ENCODE peak calls at places on chromosomes 2 and 18, in ten cellular contexts. H, Q, J, K, P, B, D, Y, A and C are unnamed samples.

GRCh38 chr18:4748975-4749374 is 293.9 kb upstream of the DLGAP1 start:
- DNase-seq in H (no peak), Q (no peak), J (no peak), K (no peak), P (no peak), B (no peak), D (no peak), Y (no peak), A (no peak), C (no peak)

GRCh38 chr18:22739243-22739642 is 193.9 kb upstream of the RBBP8 start:
- DNase-seq in H (no peak), Q (no peak), J (no peak), K (no peak), P (no peak), B (no peak), D (no peak), Y (no peak), A (no peak), C (no peak)

GRCh38 chr2:151182396-151182795 is 79.3 kb downstream of the RBM43 start:
- DNase-seq in H (no peak), Q (no peak), J (no peak), K (no peak), P (no peak), B (no peak), D (no peak), Y (no peak), A (no peak), C (no peak)

GRCh38 chr2:134323777-134324176 is 69.9 kb downstream of the MGAT5 start:
- DNase-seq in H (no peak), Q (no peak), J (no peak), K (no peak), P (no peak), B (no peak), D (no peak), Y (no peak), A (no peak), C (no peak)

GRCh38 chr2:237403024-237403882 is 10.7 kb downstream of the COL6A3 start:
- DNase-seq in H (no peak), Q (no peak), J (no peak), K (peak; percentile 71), P (no peak), B (no peak), D (peak; percentile 21), Y (no peak), A (no peak), C (no peak)

GRCh38 chr2:229601936-229602335 is 112.4 kb downstream of the DNER start:
- DNase-seq in H (no peak), Q (no peak), J (no peak), K (peak; percentile 8), P (no peak), B (no peak), D (no peak), Y (no peak), A (no peak), C (no peak)

GRCh38 chr2:170774074-170774473 is 3.9 kb downstream of the ERICH2 start:
- DNase-seq in H (no peak), Q (no peak), J (no peak), K (no peak), P (no peak), B (no peak), D (no peak), Y (no peak), A (no peak), C (no peak)

GRCh38 chr2:38583524-38583923 is 19.2 kb downstream of the HNRNPLL start:
- DNase-seq in H (no peak), Q (no peak), J (no peak), K (no peak), P (no peak), B (no peak), D (no peak), Y (no peak), A (no peak), C (no peak)

GRCh38 chr2:240586919-240587800 is 626 bp downstream of the CAPN10 start:
- DNase-seq in H (no peak), Q (peak; percentile 49), J (no peak), K (no peak), P (peak; percentile 70), B (peak; percentile 60), D (peak; percentile 33), Y (peak; percentile 61), A (peak; percentile 80), C (no peak)

GRCh38 chr2:215410932-215411285 is 25.0 kb downstream of the FN1 start:
- DNase-seq in H (no peak), Q (no peak), J (no peak), K (peak; percentile 97), P (no peak), B (peak; percentile 38), D (peak; percentile 94), Y (no peak), A (no peak), C (no peak)